ENCODE peak calls at places on chromosomes 13 and 19, in four cellular contexts. O is GM12878, G is HepG2, K is K562. J is an unnamed sample.

GRCh38 chr19:45960595-45961235 is 12.9 kb downstream of the NOVA2 start:
- DNase-seq in O (no peak), G (no peak), K (peak; percentile 39), J (no peak)

GRCh38 chr13:23806874-23807522 is 82.2 kb downstream of the MIPEP start:
- DNase-seq in O (no peak), G (no peak), K (no peak), J (no peak)

GRCh38 chr13:80924596-80924995 is 583.7 kb upstream of the SPRY2 start:
- DNase-seq in O (no peak), G (no peak), K (no peak), J (no peak)

GRCh38 chr13:110249326-110249725 is 57.6 kb downstream of the COL4A1 start:
- DNase-seq in O (no peak), G (no peak), K (no peak), J (no peak)

GRCh38 chr19:996051-996838 is 4.0 kb upstream of the GRIN3B start:
- DNase-seq in O (no peak), G (no peak), K (peak; percentile 82), J (peak; percentile 48)

GRCh38 chr13:32267836-32268439 is 47.2 kb downstream of the ZAR1L start:
- DNase-seq in O (no peak), G (no peak), K (no peak), J (no peak)

GRCh38 chr13:34364633-34365032 is 546.7 kb downstream of the RFC3 start:
- DNase-seq in O (no peak), G (no peak), K (no peak), J (no peak)

GRCh38 chr13:83221256-83221655 is 661.0 kb downstream of the SLITRK1 start:
- DNase-seq in O (no peak), G (no peak), K (no peak), J (no peak)

GRCh38 chr13:37270206-37271001 is 164.9 kb upstream of the CSNK1A1L start:
- DNase-seq in O (no peak), G (peak; percentile 2), K (no peak), J (no peak)

GRCh38 chr19:33486407-33486806 is 35.2 kb downstream of the PEPD start:
- DNase-seq in O (no peak), G (no peak), K (no peak), J (no peak)
- TF ChIP-seq CEBPB in O (no peak), G (no peak), K (no peak), J (no peak)

GRCh38 chr13:30800107-30800506 is 64.8 kb downstream of the ALOX5AP start:
- DNase-seq in O (no peak), G (no peak), K (no peak), J (no peak)

GRCh38 chr13:30797847-30798246 is 62.5 kb downstream of the ALOX5AP start:
- DNase-seq in O (no peak), G (no peak), K (no peak), J (no peak)

GRCh38 chr13:30798776-30799625 is 63.7 kb downstream of the ALOX5AP start:
- DNase-seq in O (no peak), G (peak; percentile 38), K (no peak), J (no peak)

GRCh38 chr13:30796132-30796832 is 60.9 kb downstream of the ALOX5AP start:
- DNase-seq in O (peak; percentile 45), G (no peak), K (no peak), J (peak; percentile 25)

GRCh38 chr13:30796833-30797601 is 61.7 kb downstream of the ALOX5AP start:
- DNase-seq in O (no peak), G (no peak), K (no peak), J (no peak)
- TF ChIP-seq JUNB in O (peak; percentile 22), G (no peak), K (no peak), J (no peak)

DNA sequence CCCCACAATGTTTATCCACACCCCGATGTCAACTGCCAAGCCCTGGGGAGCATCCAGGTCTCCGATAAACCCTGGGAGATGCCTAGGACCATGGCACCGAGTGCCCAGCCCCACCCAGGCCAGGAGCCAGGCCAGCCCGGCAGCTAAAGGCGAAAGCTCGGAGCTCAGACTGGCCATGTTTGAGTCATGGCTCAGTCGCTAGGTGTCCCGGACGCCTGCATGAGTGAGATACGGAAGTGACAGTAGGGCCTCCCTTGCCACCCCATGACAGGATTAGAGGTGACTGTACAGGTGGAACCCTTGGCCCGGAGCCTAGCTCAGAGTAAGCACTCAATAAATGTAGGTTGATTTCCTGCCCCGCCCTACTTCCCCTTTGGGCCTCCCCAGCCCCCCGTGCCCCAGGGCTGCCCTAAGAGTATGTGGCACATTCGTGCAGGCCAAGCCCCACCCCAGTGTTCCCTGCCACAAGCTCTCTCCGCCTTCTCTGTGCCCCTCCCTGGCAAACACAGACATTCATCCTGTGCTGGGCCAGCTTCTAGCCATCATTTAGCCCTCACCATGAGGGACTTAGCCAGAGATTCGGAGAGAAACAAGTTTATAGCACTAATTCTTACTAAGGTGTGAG is 5.8 kb upstream of the TPM4 start:
- DNase-seq in O (no peak), G (peak; percentile 84), K (peak; percentile 70), J (peak; percentile 58)
- TF ChIP-seq CEBPB in O (no peak), G (no peak), K (no peak), J (no peak)

DNA sequence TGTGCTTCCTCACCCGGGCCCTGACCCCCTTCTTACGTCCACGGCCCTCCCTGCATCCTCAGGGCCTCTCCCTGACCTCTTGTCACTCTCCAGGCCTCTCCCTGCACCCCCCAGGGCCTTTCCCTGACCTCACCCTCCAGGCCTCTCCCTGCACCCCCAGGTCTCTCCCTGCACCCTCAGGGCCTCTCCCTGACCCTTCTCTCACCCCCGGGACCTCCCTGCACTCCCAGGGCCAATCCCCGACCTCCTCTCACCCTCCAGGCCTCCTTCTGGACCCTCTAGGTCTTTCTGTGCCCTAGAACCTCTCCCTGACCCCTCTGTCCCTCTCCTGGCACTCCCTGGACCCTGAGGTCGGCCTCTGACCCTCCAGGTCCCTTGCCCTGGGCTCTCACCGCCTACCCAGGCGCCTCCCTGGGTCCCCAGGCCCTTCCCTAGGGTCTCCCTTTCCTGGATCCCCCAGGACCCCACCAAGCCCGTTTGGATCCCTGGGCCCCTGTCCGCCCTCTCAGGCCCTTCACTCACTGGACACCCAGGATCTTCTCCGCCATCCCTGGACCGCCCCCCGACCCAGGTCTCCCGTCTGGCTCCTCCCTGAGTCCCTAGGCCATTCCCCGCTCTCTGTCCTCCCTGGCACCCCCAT is 588 bp downstream of the KMT5C start:
- DNase-seq in O (no peak), G (no peak), K (peak; percentile 59), J (no peak)
- TF ChIP-seq JUNB in O (no peak), G (no peak), K (no peak), J (no peak)

GRCh38 chr19:55643003-55643732 is at the start of gene ZNF581:
- DNase-seq in O (peak; percentile 59), G (peak; percentile 57), K (peak; percentile 87), J (peak; percentile 86)

GRCh38 chr19:55643733-55644116 is 276 bp downstream of the ZNF581 start:
- DNase-seq in O (no peak), G (no peak), K (no peak), J (no peak)

GRCh38 chr19:55641376-55642152 is 762 bp downstream of the ZNF580 start:
- DNase-seq in O (no peak), G (no peak), K (peak; percentile 27), J (peak; percentile 68)

GRCh38 chr19:55640577-55641375 is at the start of gene ZNF580:
- DNase-seq in O (no peak), G (peak; percentile 40), K (peak; percentile 86), J (peak; percentile 88)

GRCh38 chr19:55642153-55643002 is 1.1 kb upstream of the ZNF581 start:
- DNase-seq in O (no peak), G (no peak), K (no peak), J (no peak)
- TF ChIP-seq CEBPB in O (no peak), G (no peak), K (no peak), J (no peak)

DNA sequence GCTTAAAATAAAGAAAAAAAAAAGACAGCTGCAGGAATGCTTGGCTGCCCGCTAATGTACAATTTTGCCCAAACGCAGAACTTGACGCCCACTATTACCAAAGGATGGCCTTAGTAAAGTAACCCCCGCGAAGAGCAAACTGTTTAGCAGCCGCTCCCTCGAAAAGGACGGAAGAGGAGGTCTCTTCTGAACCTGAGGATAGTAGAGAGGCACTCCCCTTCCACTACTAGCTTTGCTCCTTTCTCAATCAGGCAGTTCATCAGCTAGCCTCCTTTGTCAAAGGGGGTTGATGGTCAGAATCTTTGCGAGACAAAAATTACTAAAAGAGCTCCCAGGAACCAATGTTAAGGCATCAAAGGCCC is 556 bp downstream of the CAB39L start:
- DNase-seq in O (no peak), G (peak; percentile 40), K (no peak), J (no peak)
- TF ChIP-seq JUNB in O (no peak), G (no peak), K (no peak), J (no peak)

DNA sequence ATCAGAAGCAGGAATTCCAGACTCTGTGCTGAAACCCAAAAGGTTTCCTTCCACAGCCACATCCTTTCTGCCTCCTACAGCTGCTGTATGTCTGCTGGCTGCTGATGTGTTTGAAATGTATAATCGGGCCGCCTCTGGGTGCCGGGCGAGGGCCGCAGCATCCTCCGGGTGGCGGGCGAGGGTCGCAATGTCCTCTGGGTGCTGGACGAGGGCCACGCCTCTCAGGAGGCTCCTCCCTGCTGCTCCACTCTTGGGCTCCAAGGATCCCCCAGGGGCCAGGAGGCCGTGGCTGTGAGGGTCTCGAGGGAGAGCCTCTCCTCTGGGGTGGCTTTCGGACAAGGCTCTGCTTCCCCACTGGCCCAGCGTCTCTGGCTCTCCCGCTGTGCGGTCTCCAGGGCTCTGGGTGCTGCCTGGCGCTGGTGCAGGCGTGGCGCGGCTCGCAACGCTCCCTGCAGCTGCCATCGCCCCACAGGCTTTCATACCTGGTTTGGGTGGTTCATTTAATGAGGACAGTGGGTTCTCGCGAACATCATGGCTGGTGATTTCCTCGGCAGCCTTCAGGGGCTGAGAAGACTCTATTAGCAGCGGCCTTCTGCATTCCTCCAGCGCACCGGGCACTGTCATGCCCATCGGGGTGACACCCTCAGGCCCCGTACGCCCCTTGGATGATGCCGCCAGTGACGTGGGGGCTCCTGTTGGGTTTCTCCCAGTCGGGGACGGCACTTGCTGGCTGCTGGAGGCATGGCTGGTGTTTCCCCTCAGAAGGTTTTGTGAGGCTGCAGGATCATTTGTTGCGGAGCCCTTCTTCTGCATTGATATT is 41.8 kb upstream of the GRTP1 start:
- DNase-seq in O (no peak), G (no peak), K (no peak), J (no peak)
- TF ChIP-seq CEBPB in O (no peak), G (no peak), K (no peak), J (no peak)

DNA sequence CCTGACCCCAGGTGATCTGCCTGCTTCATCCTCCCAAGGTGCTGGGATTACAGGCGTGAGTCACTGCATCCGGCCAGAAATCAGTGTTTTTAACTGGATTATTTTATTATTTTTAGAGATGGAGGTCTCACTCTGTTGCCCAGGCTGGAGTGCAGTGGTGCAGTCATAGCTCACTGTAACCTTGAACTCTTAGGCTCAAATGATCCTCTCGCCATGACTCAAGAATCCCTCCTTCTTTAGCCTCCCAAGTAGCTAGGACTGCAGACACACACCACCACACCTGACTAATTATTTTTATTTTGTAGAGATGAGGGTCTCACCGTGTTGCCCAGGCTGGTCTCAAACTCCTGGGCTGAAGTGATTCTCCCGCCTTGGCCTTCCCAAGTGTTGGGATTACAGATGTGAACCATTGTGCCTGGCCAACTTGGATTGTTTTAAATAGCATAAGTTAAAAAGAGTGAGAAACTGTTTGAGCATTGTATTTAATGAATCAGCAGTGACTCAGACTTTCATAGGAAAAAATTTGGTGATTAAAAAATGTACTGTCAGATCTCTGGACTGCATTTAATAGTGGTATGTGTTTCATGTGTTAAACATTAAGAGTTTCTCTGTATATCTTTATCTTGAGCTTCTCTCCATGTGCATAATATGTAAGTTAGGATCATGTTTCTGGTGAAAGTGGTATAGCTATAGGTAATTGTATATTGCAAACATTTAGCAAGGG is 121.1 kb downstream of the PCCA start:
- DNase-seq in O (no peak), G (no peak), K (no peak), J (no peak)
- TF ChIP-seq JUNB in O (no peak), G (no peak), K (no peak), J (peak; percentile 51)

J was measured in A549.